ENCODE peak calls at places on chromosome 11, in six cellular contexts. B, I, A, Y, D and O are unnamed samples.

GRCh38 chr11:119860561-119861094 is 131.6 kb upstream of the NECTIN1 start:
- DNase-seq in B (no peak), I (no peak), A (no peak), Y (no peak), D (no peak), O (no peak)

GRCh38 chr11:6443269-6444003 is 2.6 kb upstream of the HPX start:
- DNase-seq in B (peak), I (no peak), A (no peak), Y (peak), D (peak), O (peak)

GRCh38 chr11:61728940-61729219 is 23.6 kb upstream of the MYRF start:
- DNase-seq in B (no peak), I (no peak), A (no peak), Y (peak), D (no peak), O (no peak)

GRCh38 chr11:126322996-126323395 is 19.1 kb downstream of the DCPS start:
- DNase-seq in B (no peak), I (no peak), A (no peak), Y (no peak), D (no peak), O (no peak)

GRCh38 chr11:63914896-63915681 is 1.9 kb downstream of the RCOR2 start:
- DNase-seq in B (no peak), I (no peak), A (no peak), Y (no peak), D (no peak), O (no peak)

GRCh38 chr11:120830092-120830491 is 193.8 kb upstream of the TBCEL start:
- DNase-seq in B (no peak), I (no peak), A (no peak), Y (no peak), D (no peak), O (no peak)

GRCh38 chr11:27307232-27307631 is 55.8 kb downstream of the CCDC34 start:
- DNase-seq in B (no peak), I (no peak), A (no peak), Y (no peak), D (no peak), O (no peak)

GRCh38 chr11:131658952-131659351 is 288.5 kb downstream of the NTM start:
- DNase-seq in B (no peak), I (no peak), A (no peak), Y (peak), D (no peak), O (no peak)

GRCh38 chr11:119709638-119710346 is 19.2 kb downstream of the NECTIN1 start:
- DNase-seq in B (peak), I (no peak), A (peak), Y (peak), D (peak), O (no peak)

GRCh38 chr11:88410636-88411035 is 73.1 kb upstream of the CTSC start:
- DNase-seq in B (no peak), I (no peak), A (no peak), Y (peak), D (no peak), O (no peak)